ENCODE peak calls at places on chromosomes 11 and 22, in ten cellular contexts. One of them, this sample, is unnamed.

GRCh38 chr11:87033561-87033960 is 4.2 kb upstream of the TMEM135 start:
- DNase-seq in hypothalamus: no peak
- DNase-seq in activated T-helper 1 cell treated with Interleukin-2 at 50 U/mL for 16 hours: no peak
- DNase-seq in naive thymus-derived CD8-positive, alpha-beta T cell: no peak
- DNase-seq in HEK293T: no peak
- DNase-seq in EL: no peak
- DNase-seq in A172: no peak
- DNase-seq in nephron progenitor cell: no peak
- DNase-seq in heart left ventricle: no peak
- DNase-seq in NCI-H460: no peak
- DNase-seq in this sample: no peak

GRCh38 chr11:57584341-57584740 is 13.1 kb upstream of the SERPING1 start:
- DNase-seq in nephron progenitor cell: peak; percentile 10
- DNase-seq in NCI-H460: no peak
- DNase-seq in heart left ventricle: no peak
- DNase-seq in HEK293T: no peak
- DNase-seq in hypothalamus: no peak
- DNase-seq in EL: no peak
- DNase-seq in A172: no peak
- DNase-seq in activated T-helper 1 cell treated with Interleukin-2 at 50 U/mL for 16 hours: no peak
- DNase-seq in naive thymus-derived CD8-positive, alpha-beta T cell: no peak
- DNase-seq in this sample: no peak

GRCh38 chr11:12922418-12922817 is 86.7 kb upstream of the RASSF10 start:
- DNase-seq in NCI-H460: no peak
- DNase-seq in activated T-helper 1 cell treated with Interleukin-2 at 50 U/mL for 16 hours: no peak
- DNase-seq in heart left ventricle: no peak
- DNase-seq in HEK293T: no peak
- DNase-seq in hypothalamus: no peak
- DNase-seq in naive thymus-derived CD8-positive, alpha-beta T cell: no peak
- DNase-seq in EL: no peak
- DNase-seq in A172: no peak
- DNase-seq in nephron progenitor cell: no peak
- DNase-seq in this sample: no peak

GRCh38 chr11:47337229-47337924 is 15.1 kb downstream of the MYBPC3 start:
- DNase-seq in activated T-helper 1 cell treated with Interleukin-2 at 50 U/mL for 16 hours: no peak
- DNase-seq in heart left ventricle: no peak
- DNase-seq in hypothalamus: no peak
- DNase-seq in naive thymus-derived CD8-positive, alpha-beta T cell: no peak
- DNase-seq in nephron progenitor cell: no peak
- DNase-seq in A172: no peak
- DNase-seq in NCI-H460: peak; percentile 31
- DNase-seq in EL: no peak
- DNase-seq in HEK293T: no peak
- DNase-seq in this sample: no peak

GRCh38 chr22:19882446-19883381 is 28.0 kb upstream of the GNB1L start:
- DNase-seq in naive thymus-derived CD8-positive, alpha-beta T cell: no peak
- DNase-seq in EL: no peak
- DNase-seq in activated T-helper 1 cell treated with Interleukin-2 at 50 U/mL for 16 hours: no peak
- DNase-seq in A172: no peak
- DNase-seq in HEK293T: no peak
- DNase-seq in heart left ventricle: peak; percentile 13
- DNase-seq in hypothalamus: no peak
- DNase-seq in NCI-H460: no peak
- DNase-seq in nephron progenitor cell: no peak
- DNase-seq in this sample: no peak

GRCh38 chr11:83957038-83957900 is 671.1 kb upstream of the CCDC90B start:
- DNase-seq in hypothalamus: no peak
- DNase-seq in heart left ventricle: no peak
- DNase-seq in activated T-helper 1 cell treated with Interleukin-2 at 50 U/mL for 16 hours: no peak
- DNase-seq in nephron progenitor cell: no peak
- DNase-seq in naive thymus-derived CD8-positive, alpha-beta T cell: no peak
- DNase-seq in EL: no peak
- DNase-seq in A172: no peak
- DNase-seq in HEK293T: no peak
- DNase-seq in NCI-H460: no peak
- DNase-seq in this sample: no peak

GRCh38 chr11:105821366-105821765 is 200.7 kb downstream of the MSANTD4 start:
- DNase-seq in nephron progenitor cell: peak; percentile 14
- DNase-seq in hypothalamus: no peak
- DNase-seq in HEK293T: no peak
- DNase-seq in A172: no peak
- DNase-seq in heart left ventricle: no peak
- DNase-seq in NCI-H460: no peak
- DNase-seq in activated T-helper 1 cell treated with Interleukin-2 at 50 U/mL for 16 hours: no peak
- DNase-seq in naive thymus-derived CD8-positive, alpha-beta T cell: no peak
- DNase-seq in EL: peak; percentile 1
- DNase-seq in this sample: no peak

GRCh38 chr22:40714514-40714966 is 35.3 kb downstream of the MCHR1 start:
- DNase-seq in A172: peak; percentile 43
- DNase-seq in nephron progenitor cell: peak; percentile 33
- DNase-seq in activated T-helper 1 cell treated with Interleukin-2 at 50 U/mL for 16 hours: no peak
- DNase-seq in NCI-H460: no peak
- DNase-seq in heart left ventricle: no peak
- DNase-seq in HEK293T: peak; percentile 37
- DNase-seq in naive thymus-derived CD8-positive, alpha-beta T cell: no peak
- DNase-seq in hypothalamus: peak; percentile 26
- DNase-seq in EL: no peak
- DNase-seq in this sample: no peak

GRCh38 chr22:20425821-20426615 is 11.6 kb downstream of the SCARF2 start:
- DNase-seq in heart left ventricle: no peak
- DNase-seq in EL: no peak
- DNase-seq in A172: no peak
- DNase-seq in hypothalamus: no peak
- DNase-seq in activated T-helper 1 cell treated with Interleukin-2 at 50 U/mL for 16 hours: no peak
- DNase-seq in naive thymus-derived CD8-positive, alpha-beta T cell: no peak
- DNase-seq in NCI-H460: no peak
- DNase-seq in nephron progenitor cell: no peak
- DNase-seq in HEK293T: no peak
- DNase-seq in this sample: no peak

GRCh38 chr22:19554834-19555404 is 30.7 kb upstream of the CLDN5 start:
- DNase-seq in heart left ventricle: no peak
- DNase-seq in A172: peak; percentile 28
- DNase-seq in hypothalamus: no peak
- DNase-seq in EL: peak; percentile 71
- DNase-seq in HEK293T: no peak
- DNase-seq in naive thymus-derived CD8-positive, alpha-beta T cell: no peak
- DNase-seq in nephron progenitor cell: peak; percentile 17
- DNase-seq in NCI-H460: no peak
- DNase-seq in activated T-helper 1 cell treated with Interleukin-2 at 50 U/mL for 16 hours: no peak
- DNase-seq in this sample: no peak

GRCh38 chr11:60005360-60005759 is 11.6 kb upstream of the OOSP4B start:
- DNase-seq in EL: peak; percentile 13
- DNase-seq in nephron progenitor cell: no peak
- DNase-seq in naive thymus-derived CD8-positive, alpha-beta T cell: no peak
- DNase-seq in heart left ventricle: no peak
- DNase-seq in HEK293T: no peak
- DNase-seq in A172: peak; percentile 11
- DNase-seq in hypothalamus: no peak
- DNase-seq in activated T-helper 1 cell treated with Interleukin-2 at 50 U/mL for 16 hours: no peak
- DNase-seq in NCI-H460: no peak
- DNase-seq in this sample: no peak